ENCODE peak calls at places on chromosome X, in five cellular contexts. Y is H9, H is mesenchymal stem cell, S is trophoblast cell, D is H1. O is an unnamed sample.

GRCh38 chrX:30010471-30010870 is 204.9 kb upstream of the MAGEB2 start:
- DNase-seq in H (peak; percentile 8), Y (no peak), D (no peak), S (no peak), O (no peak)

GRCh38 chrX:319579-320125 is 1.1 kb upstream of the GTPBP6 start:
- DNase-seq in H (no peak), S (no peak), D (no peak), Y (no peak), O (no peak)

GRCh38 chrX:40170830-40171512 is 73.2 kb upstream of the BCOR start:
- DNase-seq in S (no peak), D (peak; percentile 42), H (peak; percentile 69), Y (peak; percentile 54), O (no peak)

GRCh38 chrX:3713937-3714434 is 537 bp upstream of the PRKX start:
- DNase-seq in H (no peak), S (no peak), Y (peak; percentile 55), D (peak; percentile 48), O (no peak)

GRCh38 chrX:119417842-119418241 is 18.7 kb downstream of the SLC25A43 start:
- DNase-seq in Y (no peak), D (no peak), H (no peak), S (no peak), O (peak; percentile 5)

GRCh38 chrX:98516120-98516519 is 1632.4 kb downstream of the RPA4 start:
- DNase-seq in D (no peak), H (no peak), Y (no peak), S (no peak), O (no peak)

GRCh38 chrX:47384502-47384901 is 14.1 kb downstream of the ZNF157 start:
- DNase-seq in Y (peak; percentile 65), S (peak; percentile 43), H (peak; percentile 52), D (peak; percentile 58), O (peak; percentile 70)

GRCh38 chrX:12984629-12985303 is 9.9 kb downstream of the TMSB4X start:
- DNase-seq in Y (no peak), S (no peak), H (no peak), D (no peak), O (no peak)

GRCh38 chrX:1481636-1482529 is 29.2 kb upstream of the ASMTL start:
- DNase-seq in S (peak; percentile 85), Y (peak; percentile 81), D (no peak), H (peak; percentile 89), O (no peak)

GRCh38 chrX:44667771-44668170 is 125.1 kb upstream of the FUNDC1 start:
- DNase-seq in Y (no peak), D (no peak), S (no peak), H (peak; percentile 1), O (no peak)

GRCh38 chrX:51496501-51497291 is at the start of gene NUDT11:
- DNase-seq in H (peak; percentile 79), S (peak; percentile 30), Y (peak; percentile 77), D (peak; percentile 73), O (peak; percentile 65)

GRCh38 chrX:30618160-30618765 is 35.0 kb upstream of the GK start:
- DNase-seq in Y (peak; percentile 51), S (no peak), D (peak; percentile 42), H (peak; percentile 28), O (no peak)

GRCh38 chrX:133365886-133366611 is 49.2 kb downstream of the GPC4 start:
- DNase-seq in H (peak; percentile 36), D (no peak), Y (no peak), S (peak; percentile 2), O (no peak)

GRCh38 chrX:104668550-104668949 is 102.6 kb downstream of the IL1RAPL2 start:
- DNase-seq in S (no peak), Y (no peak), H (peak; percentile 37), D (no peak), O (no peak)

GRCh38 chrX:134607523-134607922 is 50.7 kb downstream of the PLAC1 start:
- DNase-seq in S (no peak), Y (no peak), H (no peak), D (no peak), O (no peak)

GRCh38 chrX:95903490-95903889 is 781.2 kb upstream of the DIAPH2 start:
- DNase-seq in S (no peak), H (no peak), Y (peak; percentile 61), D (no peak), O (no peak)

GRCh38 chrX:24360272-24360671 is at the start of gene SUPT20HL1:
- DNase-seq in S (no peak), Y (no peak), H (no peak), D (no peak), O (no peak)
- H2BK12ac ChIP-seq in S (no peak within 1 kb of the TSS), Y (no peak within 1 kb of the TSS), H (no peak within 1 kb of the TSS), D (no peak within 1 kb of the TSS), O (no peak within 1 kb of the TSS)

DNA sequence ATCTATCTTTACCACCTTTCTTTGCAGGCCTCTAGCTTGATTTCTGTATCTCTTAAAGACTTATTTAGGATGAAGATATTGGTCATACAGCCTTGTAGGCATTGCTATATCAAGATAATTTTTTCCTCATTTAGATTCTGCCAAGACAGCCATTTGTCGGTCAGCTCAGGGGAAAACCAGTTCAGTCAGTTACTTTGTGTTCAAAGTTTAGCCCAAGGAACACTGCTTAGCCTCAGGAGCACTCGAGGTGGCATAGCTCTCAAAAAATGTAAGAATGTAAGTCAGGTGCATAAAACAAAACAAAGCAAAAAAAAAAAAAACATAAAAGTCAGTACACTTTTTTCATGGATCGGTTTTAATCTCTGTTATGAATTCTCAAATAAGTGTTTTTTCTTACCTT is 43.4 kb downstream of the NRK start:
- DNase-seq in D (no peak), S (no peak), Y (no peak), H (no peak), O (no peak)
- H2BK12ac ChIP-seq in D (no peak overlapping the region), S (no peak overlapping the region), Y (no peak overlapping the region), H (no peak overlapping the region), O (no peak overlapping the region)

GRCh38 chrX:68631331-68631730 is 16.1 kb upstream of the STARD8 start:
- DNase-seq in H (no peak), D (no peak), S (no peak), Y (no peak), O (no peak)

GRCh38 chrX:68632491-68632890 is 15.0 kb upstream of the STARD8 start:
- DNase-seq in S (no peak), H (no peak), Y (no peak), D (no peak), O (no peak)

GRCh38 chrX:68633981-68634380 is 13.5 kb upstream of the STARD8 start:
- DNase-seq in H (no peak), S (peak; percentile 71), D (no peak), Y (no peak), O (no peak)

DNA sequence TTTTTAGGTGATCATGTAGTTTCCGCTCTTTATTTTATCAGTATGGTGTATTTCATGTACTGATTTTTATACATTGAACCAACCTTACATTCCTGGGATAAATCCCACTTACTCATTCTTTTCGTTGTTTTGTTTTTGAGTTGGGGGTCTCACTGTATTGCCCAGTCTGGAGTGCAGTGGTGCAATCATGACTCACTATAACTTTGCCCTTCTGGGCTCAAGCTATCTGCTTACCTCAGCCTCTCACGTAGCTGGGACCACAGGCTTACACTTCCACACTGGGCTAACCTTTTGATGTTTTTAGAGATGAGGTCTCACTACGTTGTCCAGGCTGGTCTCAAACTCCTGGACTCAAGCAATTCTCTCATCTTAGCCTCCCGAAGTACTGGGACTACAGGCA is 19.5 kb upstream of the STARD8 start:
- DNase-seq in D (no peak), H (no peak), S (no peak), Y (no peak), O (no peak)
- H2BK12ac ChIP-seq in D (no peak overlapping the region), H (no peak overlapping the region), S (no peak overlapping the region), Y (no peak overlapping the region), O (no peak overlapping the region)

GRCh38 chrX:9596837-9597236 is 132.0 kb downstream of the TBL1X start:
- DNase-seq in H (no peak), D (no peak), S (no peak), Y (no peak), O (no peak)
- H2BK12ac ChIP-seq in H (no peak overlapping the region), D (no peak overlapping the region), S (no peak overlapping the region), Y (no peak overlapping the region), O (no peak overlapping the region)

GRCh38 chrX:153395613-153396319 is 5.4 kb downstream of the PNMA6E start:
- DNase-seq in D (no peak), Y (no peak), S (no peak), H (no peak), O (no peak)
- H2BK12ac ChIP-seq in D (no peak overlapping the region), Y (no peak overlapping the region), S (no peak overlapping the region), H (no peak overlapping the region), O (no peak overlapping the region)

DNA sequence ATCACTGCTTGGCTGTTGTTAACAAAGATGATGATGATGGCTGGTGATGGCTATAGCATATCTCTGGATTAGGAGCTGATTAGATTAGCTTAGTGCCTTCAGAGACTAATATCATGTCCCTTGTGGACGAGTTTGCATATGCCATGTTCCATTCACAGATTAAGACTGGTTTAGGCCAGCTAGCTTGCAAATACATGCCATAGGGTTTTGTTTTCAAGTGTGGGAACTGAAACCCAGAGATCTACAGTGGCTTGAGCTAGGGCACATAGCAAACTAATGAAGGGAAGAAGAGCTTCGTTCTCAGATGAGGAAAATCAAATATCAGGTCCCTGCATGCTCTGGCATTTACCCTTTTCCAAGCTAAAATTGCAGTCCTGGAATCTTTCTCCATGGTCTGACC is 492.3 kb downstream of the MAGEE1 start:
- DNase-seq in D (no peak), H (no peak), S (no peak), Y (no peak), O (no peak)
- H2BK12ac ChIP-seq in D (no peak overlapping the region), H (no peak overlapping the region), S (no peak overlapping the region), Y (no peak overlapping the region), O (no peak overlapping the region)

GRCh38 chrX:15914486-15914885 is 59.9 kb upstream of the AP1S2 start:
- DNase-seq in S (no peak), H (no peak), D (no peak), Y (no peak), O (no peak)
- H2BK12ac ChIP-seq in S (no peak overlapping the region), H (no peak overlapping the region), D (peak overlapping the region; percentile 80), Y (no peak overlapping the region), O (no peak overlapping the region)

O was measured in neuronal stem cell.